ENCODE peak calls at places on chromosomes 4 and X, in nine cellular contexts. One of them, this sample, is unnamed.

GRCh38 chr4:153790962-153791551 is 2.2 kb upstream of the SFRP2 start:
- DNase-seq in HT-29: no peak
- DNase-seq in EH: no peak
- DNase-seq in COR-L47: no peak
- DNase-seq in activated T-cell treated with anti-CD3 and anti-CD28 coated beads for 1 hour: no peak
- DNase-seq in AG09309: no peak
- DNase-seq in body of pancreas: peak
- DNase-seq in stimulated activated CD8-positive, alpha-beta memory T cell treated with anti-CD3 and anti-CD28 coated beads, Interleukin-4, amount 100 ng/mL, for 48 hours: peak
- DNase-seq in EL: peak
- DNase-seq in this sample: no peak

GRCh38 chr4:100288811-100289529 is 98.7 kb upstream of the DDIT4L start:
- DNase-seq in stimulated activated CD8-positive, alpha-beta memory T cell treated with anti-CD3 and anti-CD28 coated beads, Interleukin-4, amount 100 ng/mL, for 48 hours: no peak
- DNase-seq in body of pancreas: no peak
- DNase-seq in HT-29: no peak
- DNase-seq in EL: peak
- DNase-seq in COR-L47: no peak
- DNase-seq in EH: peak
- DNase-seq in activated T-cell treated with anti-CD3 and anti-CD28 coated beads for 1 hour: no peak
- DNase-seq in AG09309: peak
- DNase-seq in this sample: no peak

GRCh38 chrX:29604381-29604780 is 611.0 kb upstream of the MAGEB2 start:
- DNase-seq in EH: no peak
- DNase-seq in stimulated activated CD8-positive, alpha-beta memory T cell treated with anti-CD3 and anti-CD28 coated beads, Interleukin-4, amount 100 ng/mL, for 48 hours: no peak
- DNase-seq in COR-L47: no peak
- DNase-seq in activated T-cell treated with anti-CD3 and anti-CD28 coated beads for 1 hour: no peak
- DNase-seq in EL: no peak
- DNase-seq in AG09309: no peak
- DNase-seq in body of pancreas: no peak
- DNase-seq in HT-29: no peak
- DNase-seq in this sample: no peak

GRCh38 chr4:189804884-189805283 is 135.8 kb upstream of the FRG1 start:
- DNase-seq in EL: no peak
- DNase-seq in EH: no peak
- DNase-seq in activated T-cell treated with anti-CD3 and anti-CD28 coated beads for 1 hour: no peak
- DNase-seq in COR-L47: no peak
- DNase-seq in AG09309: no peak
- DNase-seq in stimulated activated CD8-positive, alpha-beta memory T cell treated with anti-CD3 and anti-CD28 coated beads, Interleukin-4, amount 100 ng/mL, for 48 hours: no peak
- DNase-seq in HT-29: no peak
- DNase-seq in body of pancreas: no peak
- DNase-seq in this sample: no peak

GRCh38 chr4:177573487-177573886 is 131.2 kb upstream of the AGA start:
- DNase-seq in HT-29: peak
- DNase-seq in body of pancreas: no peak
- DNase-seq in EL: peak
- DNase-seq in AG09309: peak
- DNase-seq in stimulated activated CD8-positive, alpha-beta memory T cell treated with anti-CD3 and anti-CD28 coated beads, Interleukin-4, amount 100 ng/mL, for 48 hours: no peak
- DNase-seq in EH: peak
- DNase-seq in COR-L47: no peak
- DNase-seq in activated T-cell treated with anti-CD3 and anti-CD28 coated beads for 1 hour: no peak
- DNase-seq in this sample: no peak

GRCh38 chrX:70998402-70999027 is 67.6 kb upstream of the SLC7A3 start:
- DNase-seq in body of pancreas: peak
- DNase-seq in activated T-cell treated with anti-CD3 and anti-CD28 coated beads for 1 hour: no peak
- DNase-seq in EH: peak
- DNase-seq in EL: peak
- DNase-seq in HT-29: peak
- DNase-seq in COR-L47: peak
- DNase-seq in stimulated activated CD8-positive, alpha-beta memory T cell treated with anti-CD3 and anti-CD28 coated beads, Interleukin-4, amount 100 ng/mL, for 48 hours: peak
- DNase-seq in AG09309: no peak
- DNase-seq in this sample: no peak

GRCh38 chr4:52019941-52020657 is at the start of gene LRRC66:
- DNase-seq in EH: no peak
- DNase-seq in body of pancreas: peak
- DNase-seq in stimulated activated CD8-positive, alpha-beta memory T cell treated with anti-CD3 and anti-CD28 coated beads, Interleukin-4, amount 100 ng/mL, for 48 hours: no peak
- DNase-seq in COR-L47: no peak
- DNase-seq in EL: no peak
- DNase-seq in AG09309: no peak
- DNase-seq in HT-29: peak
- DNase-seq in activated T-cell treated with anti-CD3 and anti-CD28 coated beads for 1 hour: no peak
- DNase-seq in this sample: no peak

GRCh38 chrX:100695991-100696390 is 35.9 kb downstream of the SYTL4 start:
- DNase-seq in EH: peak
- DNase-seq in COR-L47: no peak
- DNase-seq in HT-29: no peak
- DNase-seq in body of pancreas: no peak
- DNase-seq in EL: no peak
- DNase-seq in stimulated activated CD8-positive, alpha-beta memory T cell treated with anti-CD3 and anti-CD28 coated beads, Interleukin-4, amount 100 ng/mL, for 48 hours: no peak
- DNase-seq in activated T-cell treated with anti-CD3 and anti-CD28 coated beads for 1 hour: no peak
- DNase-seq in AG09309: no peak
- DNase-seq in this sample: no peak

GRCh38 chrX:72572248-72573157 is at the start of gene HDAC8:
- DNase-seq in body of pancreas: peak
- DNase-seq in AG09309: peak
- DNase-seq in EL: peak
- DNase-seq in activated T-cell treated with anti-CD3 and anti-CD28 coated beads for 1 hour: peak
- DNase-seq in HT-29: peak
- DNase-seq in stimulated activated CD8-positive, alpha-beta memory T cell treated with anti-CD3 and anti-CD28 coated beads, Interleukin-4, amount 100 ng/mL, for 48 hours: peak
- DNase-seq in EH: peak
- DNase-seq in COR-L47: peak
- DNase-seq in this sample: peak

GRCh38 chr4:89134775-89135319 is 23.5 kb downstream of the TIGD2 start:
- DNase-seq in HT-29: no peak
- DNase-seq in activated T-cell treated with anti-CD3 and anti-CD28 coated beads for 1 hour: no peak
- DNase-seq in EL: peak
- DNase-seq in COR-L47: no peak
- DNase-seq in body of pancreas: no peak
- DNase-seq in stimulated activated CD8-positive, alpha-beta memory T cell treated with anti-CD3 and anti-CD28 coated beads, Interleukin-4, amount 100 ng/mL, for 48 hours: no peak
- DNase-seq in AG09309: peak
- DNase-seq in EH: peak
- DNase-seq in this sample: no peak

GRCh38 chr4:97395980-97396562 is 747.2 kb downstream of the STPG2 start:
- DNase-seq in activated T-cell treated with anti-CD3 and anti-CD28 coated beads for 1 hour: no peak
- DNase-seq in HT-29: no peak
- DNase-seq in AG09309: no peak
- DNase-seq in EH: no peak
- DNase-seq in COR-L47: peak
- DNase-seq in EL: no peak
- DNase-seq in stimulated activated CD8-positive, alpha-beta memory T cell treated with anti-CD3 and anti-CD28 coated beads, Interleukin-4, amount 100 ng/mL, for 48 hours: no peak
- DNase-seq in body of pancreas: no peak
- DNase-seq in this sample: no peak

GRCh38 chrX:110442631-110443030 is 84.0 kb downstream of the RTL9 start:
- DNase-seq in AG09309: no peak
- DNase-seq in COR-L47: peak
- DNase-seq in EH: peak
- DNase-seq in body of pancreas: peak
- DNase-seq in EL: peak
- DNase-seq in stimulated activated CD8-positive, alpha-beta memory T cell treated with anti-CD3 and anti-CD28 coated beads, Interleukin-4, amount 100 ng/mL, for 48 hours: no peak
- DNase-seq in activated T-cell treated with anti-CD3 and anti-CD28 coated beads for 1 hour: no peak
- DNase-seq in HT-29: peak
- DNase-seq in this sample: no peak

GRCh38 chr4:163748474-163748873 is 254.0 kb downstream of the TMA16 start:
- DNase-seq in stimulated activated CD8-positive, alpha-beta memory T cell treated with anti-CD3 and anti-CD28 coated beads, Interleukin-4, amount 100 ng/mL, for 48 hours: no peak
- DNase-seq in EH: no peak
- DNase-seq in EL: peak
- DNase-seq in activated T-cell treated with anti-CD3 and anti-CD28 coated beads for 1 hour: no peak
- DNase-seq in HT-29: peak
- DNase-seq in COR-L47: peak
- DNase-seq in AG09309: no peak
- DNase-seq in body of pancreas: no peak
- DNase-seq in this sample: no peak

GRCh38 chrX:24245201-24245600 is 68.7 kb downstream of the SUPT20HL2 start:
- DNase-seq in activated T-cell treated with anti-CD3 and anti-CD28 coated beads for 1 hour: no peak
- DNase-seq in body of pancreas: no peak
- DNase-seq in EL: peak
- DNase-seq in COR-L47: no peak
- DNase-seq in EH: peak
- DNase-seq in stimulated activated CD8-positive, alpha-beta memory T cell treated with anti-CD3 and anti-CD28 coated beads, Interleukin-4, amount 100 ng/mL, for 48 hours: no peak
- DNase-seq in AG09309: peak
- DNase-seq in HT-29: no peak
- DNase-seq in this sample: no peak

GRCh38 chr4:142420461-142421095 is 425.5 kb downstream of the INPP4B start:
- DNase-seq in stimulated activated CD8-positive, alpha-beta memory T cell treated with anti-CD3 and anti-CD28 coated beads, Interleukin-4, amount 100 ng/mL, for 48 hours: no peak
- DNase-seq in EL: no peak
- DNase-seq in EH: no peak
- DNase-seq in HT-29: no peak
- DNase-seq in COR-L47: no peak
- DNase-seq in activated T-cell treated with anti-CD3 and anti-CD28 coated beads for 1 hour: no peak
- DNase-seq in body of pancreas: no peak
- DNase-seq in AG09309: no peak
- DNase-seq in this sample: no peak

GRCh38 chrX:34810364-34810763 is 132.2 kb upstream of the FAM47B start:
- DNase-seq in EH: peak
- DNase-seq in EL: peak
- DNase-seq in body of pancreas: no peak
- DNase-seq in activated T-cell treated with anti-CD3 and anti-CD28 coated beads for 1 hour: no peak
- DNase-seq in AG09309: no peak
- DNase-seq in HT-29: peak
- DNase-seq in COR-L47: no peak
- DNase-seq in stimulated activated CD8-positive, alpha-beta memory T cell treated with anti-CD3 and anti-CD28 coated beads, Interleukin-4, amount 100 ng/mL, for 48 hours: no peak
- DNase-seq in this sample: no peak

GRCh38 chr4:150533673-150534072 is 48.3 kb upstream of the MAB21L2 start:
- DNase-seq in HT-29: no peak
- DNase-seq in EH: peak
- DNase-seq in stimulated activated CD8-positive, alpha-beta memory T cell treated with anti-CD3 and anti-CD28 coated beads, Interleukin-4, amount 100 ng/mL, for 48 hours: no peak
- DNase-seq in activated T-cell treated with anti-CD3 and anti-CD28 coated beads for 1 hour: no peak
- DNase-seq in EL: peak
- DNase-seq in AG09309: no peak
- DNase-seq in COR-L47: no peak
- DNase-seq in body of pancreas: no peak
- DNase-seq in this sample: no peak

GRCh38 chr4:1990676-1991075 is 18.1 kb downstream of the NELFA start:
- DNase-seq in EL: no peak
- DNase-seq in HT-29: no peak
- DNase-seq in COR-L47: no peak
- DNase-seq in EH: no peak
- DNase-seq in body of pancreas: no peak
- DNase-seq in activated T-cell treated with anti-CD3 and anti-CD28 coated beads for 1 hour: no peak
- DNase-seq in AG09309: no peak
- DNase-seq in stimulated activated CD8-positive, alpha-beta memory T cell treated with anti-CD3 and anti-CD28 coated beads, Interleukin-4, amount 100 ng/mL, for 48 hours: peak
- DNase-seq in this sample: no peak

GRCh38 chr4:153538408-153539057 is 72.4 kb downstream of the TMEM131L start:
- DNase-seq in EL: peak
- DNase-seq in activated T-cell treated with anti-CD3 and anti-CD28 coated beads for 1 hour: no peak
- DNase-seq in HT-29: no peak
- DNase-seq in body of pancreas: peak
- DNase-seq in EH: peak
- DNase-seq in COR-L47: no peak
- DNase-seq in stimulated activated CD8-positive, alpha-beta memory T cell treated with anti-CD3 and anti-CD28 coated beads, Interleukin-4, amount 100 ng/mL, for 48 hours: no peak
- DNase-seq in AG09309: no peak
- DNase-seq in this sample: no peak

GRCh38 chr4:182968917-182969650 is 51.9 kb upstream of the DCTD start:
- DNase-seq in EL: no peak
- DNase-seq in COR-L47: no peak
- DNase-seq in HT-29: no peak
- DNase-seq in EH: no peak
- DNase-seq in body of pancreas: no peak
- DNase-seq in AG09309: no peak
- DNase-seq in stimulated activated CD8-positive, alpha-beta memory T cell treated with anti-CD3 and anti-CD28 coated beads, Interleukin-4, amount 100 ng/mL, for 48 hours: no peak
- DNase-seq in activated T-cell treated with anti-CD3 and anti-CD28 coated beads for 1 hour: no peak
- DNase-seq in this sample: no peak

This sample was measured in naive thymus-derived CD4-positive, alpha-beta T cell.